ENCODE peak calls at places on chromosomes 13 and 19, in nine cellular contexts. R, G, A, V, S, W, Z, X and E are unnamed samples.

GRCh38 chr19:16197188-16197621 is 506 bp upstream of the AP1M1 start:
- DNase-seq in R (no peak), G (no peak), A (peak), V (no peak), S (no peak), W (no peak), Z (no peak), X (no peak), E (no peak)

GRCh38 chr13:26973946-26974345 is 197.7 kb downstream of the USP12 start:
- DNase-seq in R (no peak), G (no peak), A (no peak), V (no peak), S (no peak), W (no peak), Z (no peak), X (no peak), E (no peak)

GRCh38 chr13:87777395-87777794 is 106.2 kb downstream of the SLITRK5 start:
- DNase-seq in R (no peak), G (no peak), A (peak), V (no peak), S (no peak), W (peak), Z (no peak), X (no peak), E (peak)

GRCh38 chr13:113664751-113665581 is 2.1 kb upstream of the GRK1 start:
- DNase-seq in R (no peak), G (peak), A (no peak), V (no peak), S (no peak), W (no peak), Z (no peak), X (no peak), E (no peak)

GRCh38 chr13:33678906-33679657 is 138.9 kb upstream of the RFC3 start:
- DNase-seq in R (peak), G (no peak), A (no peak), V (peak), S (no peak), W (peak), Z (no peak), X (peak), E (no peak)

GRCh38 chr19:46372901-46373572 is 26.1 kb downstream of the PPP5C start:
- DNase-seq in R (no peak), G (no peak), A (no peak), V (no peak), S (no peak), W (peak), Z (peak), X (no peak), E (peak)

GRCh38 chr13:44904982-44905381 is 84.3 kb downstream of the NUFIP1 start:
- DNase-seq in R (no peak), G (peak), A (no peak), V (peak), S (no peak), W (no peak), Z (no peak), X (no peak), E (peak)

GRCh38 chr19:3793799-3794198 is 7.6 kb upstream of the MATK start:
- DNase-seq in R (no peak), G (no peak), A (no peak), V (no peak), S (no peak), W (no peak), Z (no peak), X (no peak), E (no peak)

GRCh38 chr19:51830263-51830662 is 35.3 kb downstream of the FPR3 start:
- DNase-seq in R (no peak), G (no peak), A (peak), V (no peak), S (no peak), W (no peak), Z (no peak), X (no peak), E (no peak)

GRCh38 chr19:46670874-46671273 is 9.9 kb upstream of the DACT3 start:
- DNase-seq in R (no peak), G (no peak), A (peak), V (no peak), S (no peak), W (no peak), Z (no peak), X (no peak), E (peak)

GRCh38 chr13:72050251-72050650 is 183.2 kb upstream of the DACH1 start:
- DNase-seq in R (no peak), G (no peak), A (no peak), V (no peak), S (no peak), W (no peak), Z (no peak), X (no peak), E (peak)